ENCODE peak calls at places on chromosomes 11 and 22, in four cellular contexts. O is AG10803, T is HS-5, N is aorta. V is an unnamed sample.

GRCh38 chr22:49331223-49331815 is 496.4 kb downstream of the BRD1 start:
- DNase-seq in N (no peak), T (no peak), O (no peak), V (peak)

GRCh38 chr11:10461276-10461790 is 6.3 kb downstream of the AMPD3 start:
- DNase-seq in N (no peak), T (no peak), O (no peak), V (no peak)

GRCh38 chr11:72831521-72832300 is 17.5 kb downstream of the ATG16L2 start:
- DNase-seq in T (no peak), N (peak), O (peak), V (peak)

GRCh38 chr11:64396079-64396591 is 37.2 kb downstream of the RPS6KA4 start:
- DNase-seq in T (no peak), O (no peak), N (no peak), V (no peak)

GRCh38 chr11:6637871-6638270 is 17.7 kb downstream of the DCHS1 start:
- DNase-seq in T (no peak), O (peak), N (peak), V (no peak)

GRCh38 chr22:17920145-17920605 is 104.2 kb downstream of the MICAL3 start:
- DNase-seq in T (no peak), O (no peak), N (peak), V (no peak)

GRCh38 chr11:45085657-45086501 is 60.6 kb upstream of the PRDM11 start:
- DNase-seq in O (no peak), N (no peak), T (no peak), V (no peak)

GRCh38 chr11:85281550-85281949 is 345.6 kb downstream of the DLG2 start:
- DNase-seq in T (no peak), N (no peak), O (no peak), V (no peak)

GRCh38 chr11:13535819-13536218 is 40.0 kb upstream of the PTH start:
- DNase-seq in T (no peak), O (no peak), N (no peak), V (no peak)

GRCh38 chr11:12137005-12137690 is 26.8 kb downstream of the MICAL2 start:
- DNase-seq in T (no peak), N (no peak), O (no peak), V (no peak)

GRCh38 chr11:103594283-103594682 is 442.2 kb upstream of the DDI1 start:
- DNase-seq in O (no peak), T (no peak), N (no peak), V (no peak)

GRCh38 chr22:43435851-43436535 is 24.2 kb downstream of the MPPED1 start:
- DNase-seq in O (no peak), N (no peak), T (no peak), V (peak)

GRCh38 chr11:116132273-116132978 is 628.2 kb upstream of the CADM1 start:
- DNase-seq in O (no peak), T (no peak), N (no peak), V (no peak)

GRCh38 chr11:70872950-70873735 is 379.2 kb downstream of the SHANK2 start:
- DNase-seq in T (no peak), O (no peak), N (no peak), V (no peak)

GRCh38 chr11:27916541-27917100 is 191.3 kb downstream of the KIF18A start:
- DNase-seq in N (no peak), O (no peak), T (no peak), V (no peak)

GRCh38 chr11:120339394-120339890 is 3.2 kb downstream of the ARHGEF12 start:
- DNase-seq in O (peak), N (no peak), T (no peak), V (no peak)

GRCh38 chr11:122230387-122230760 is 114.4 kb upstream of the BLID start:
- DNase-seq in N (no peak), O (peak), T (no peak), V (no peak)

GRCh38 chr11:67644472-67645418 is 5.2 kb upstream of the TBX10 start:
- DNase-seq in O (no peak), T (no peak), N (peak), V (no peak)

GRCh38 chr11:107040447-107041444 is 22.5 kb upstream of the GUCY1A2 start:
- DNase-seq in T (no peak), N (no peak), O (peak), V (no peak)

GRCh38 chr11:61702701-61703312 is 22.6 kb downstream of the DAGLA start:
- DNase-seq in N (no peak), O (no peak), T (no peak), V (no peak)

GRCh38 chr11:86370922-86371614 is 3.6 kb upstream of the CCDC81 start:
- DNase-seq in N (no peak), O (peak), T (peak), V (no peak)

GRCh38 chr11:108340958-108341357 is 118.1 kb downstream of the ATM start:
- DNase-seq in O (no peak), T (no peak), N (no peak), V (no peak)

GRCh38 chr22:17131686-17132085 is 10.5 kb upstream of the TMEM121B start:
- DNase-seq in O (no peak), T (no peak), N (no peak), V (peak)